ENCODE peak calls at places on chromosomes 2 and 18, in five cellular contexts. T is Ammon's horn, R is T47D, M is HTR-8/SVneo, B is iPS-NIHi11. V is an unnamed sample.

GRCh38 chr2:205902041-205902898 is 183.7 kb downstream of the INO80D start:
- DNase-seq in T (no peak), R (peak), M (no peak), B (no peak), V (no peak)

GRCh38 chr2:41353060-41353459 is 694.8 kb upstream of the PKDCC start:
- DNase-seq in T (no peak), R (no peak), M (no peak), B (no peak), V (no peak)

GRCh38 chr2:196592331-196592911 is 47.1 kb upstream of the CCDC150 start:
- DNase-seq in T (peak), R (peak), M (peak), B (no peak), V (peak)

GRCh38 chr2:239598011-239598731 is 197.4 kb upstream of the HDAC4 start:
- DNase-seq in T (no peak), R (no peak), M (no peak), B (no peak), V (no peak)

GRCh38 chr2:233775414-233775813 is 2.7 kb upstream of the MROH2A start:
- DNase-seq in T (no peak), R (no peak), M (no peak), B (no peak), V (no peak)

GRCh38 chr2:197307236-197307932 is 3.2 kb downstream of the ANKRD44 start:
- DNase-seq in T (peak), R (no peak), M (no peak), B (no peak), V (no peak)

GRCh38 chr2:26522325-26523120 is 44.6 kb upstream of the OTOF start:
- DNase-seq in T (no peak), R (no peak), M (no peak), B (no peak), V (no peak)

GRCh38 chr2:118221952-118222594 is 133.8 kb downstream of the INSIG2 start:
- DNase-seq in T (peak), R (peak), M (peak), B (peak), V (peak)

GRCh38 chr2:231483398-231484329 is 19.4 kb upstream of the NCL start:
- DNase-seq in T (no peak), R (no peak), M (no peak), B (peak), V (peak)

GRCh38 chr2:160474891-160475795 is 18.5 kb downstream of the RBMS1 start:
- DNase-seq in T (no peak), R (peak), M (no peak), B (no peak), V (no peak)

GRCh38 chr18:36706313-36706881 is 122.4 kb downstream of the TPGS2 start:
- DNase-seq in T (no peak), R (no peak), M (no peak), B (no peak), V (no peak)

GRCh38 chr18:76875390-76876330 is 53.3 kb downstream of the ZNF236 start:
- DNase-seq in T (peak), R (peak), M (no peak), B (peak), V (peak)

GRCh38 chr2:23628926-23629325 is 243.9 kb downstream of the KLHL29 start:
- DNase-seq in T (no peak), R (no peak), M (no peak), B (no peak), V (no peak)

GRCh38 chr2:50782543-50782942 is 249.4 kb downstream of the NRXN1 start:
- DNase-seq in T (no peak), R (no peak), M (peak), B (no peak), V (no peak)

GRCh38 chr2:122543815-122544214 is 788.4 kb downstream of the TSN start:
- DNase-seq in T (no peak), R (no peak), M (no peak), B (no peak), V (no peak)

GRCh38 chr2:27000995-27001394 is 30.6 kb downstream of the MAPRE3 start:
- DNase-seq in T (no peak), R (no peak), M (no peak), B (no peak), V (no peak)

GRCh38 chr18:27223570-27224340 is 38.6 kb upstream of the CHST9 start:
- DNase-seq in T (no peak), R (peak), M (no peak), B (no peak), V (peak)

GRCh38 chr2:108612514-108613183 is 78.4 kb downstream of the LIMS1 start:
- DNase-seq in T (no peak), R (no peak), M (no peak), B (no peak), V (no peak)

GRCh38 chr18:10142496-10143160 is 228.8 kb downstream of the VAPA start:
- DNase-seq in T (no peak), R (no peak), M (peak), B (no peak), V (no peak)

GRCh38 chr2:150204449-150204848 is 283.0 kb downstream of the RND3 start:
- DNase-seq in T (no peak), R (no peak), M (no peak), B (no peak), V (no peak)

GRCh38 chr2:36006444-36006843 is 349.1 kb upstream of the CRIM1 start:
- DNase-seq in T (no peak), R (no peak), M (no peak), B (no peak), V (no peak)

GRCh38 chr2:74238879-74239278 is 40.5 kb downstream of the MTHFD2 start:
- DNase-seq in T (no peak), R (no peak), M (no peak), B (no peak), V (no peak)

GRCh38 chr2:118380915-118381653 is 292.8 kb downstream of the INSIG2 start:
- DNase-seq in T (no peak), R (no peak), M (no peak), B (no peak), V (no peak)

GRCh38 chr2:123098618-123099017 is 926.5 kb upstream of the CNTNAP5 start:
- DNase-seq in T (no peak), R (no peak), M (no peak), B (no peak), V (no peak)

GRCh38 chr2:103252781-103253180 is 490.9 kb downstream of the TMEM182 start:
- DNase-seq in T (no peak), R (no peak), M (no peak), B (no peak), V (no peak)

GRCh38 chr2:62333961-62334360 is 138.0 kb downstream of the B3GNT2 start:
- DNase-seq in T (no peak), R (peak), M (no peak), B (no peak), V (no peak)

GRCh38 chr18:31206787-31207381 is 44.2 kb upstream of the DSC1 start:
- DNase-seq in T (no peak), R (peak), M (peak), B (peak), V (peak)

GRCh38 chr2:1653137-1653789 is 91.1 kb downstream of the PXDN start:
- DNase-seq in T (no peak), R (no peak), M (no peak), B (no peak), V (no peak)

GRCh38 chr2:140185076-140185475 is 1404.9 kb upstream of the NXPH2 start:
- DNase-seq in T (no peak), R (no peak), M (no peak), B (no peak), V (no peak)

GRCh38 chr18:55688066-55688465 is 100.1 kb upstream of the TCF4 start:
- DNase-seq in T (no peak), R (no peak), M (no peak), B (no peak), V (no peak)

GRCh38 chr18:31273812-31274527 is 44.0 kb upstream of the DSG1 start:
- DNase-seq in T (no peak), R (no peak), M (no peak), B (no peak), V (no peak)